ENCODE peak calls at places on chromosome 7, in six cellular contexts. W is WTC11, F is H1, O is A549, M is HepG2, D is K562. U is an unnamed sample.
A peak's percentile ranks its signal among the peaks of the same experiment; 100 is the strongest.

GRCh38 chr7:10216462-10216861 is 757.2 kb upstream of the PHF14 start:
- DNase-seq in W (no peak), F (no peak), O (no peak), M (no peak), D (no peak), U (no peak)

GRCh38 chr7:157158400-157158799 is 19.7 kb downstream of the UBE3C start:
- DNase-seq in W (no peak), F (no peak), O (no peak), M (no peak), D (no peak), U (peak; percentile 82)

GRCh38 chr7:1746491-1746975 is 76.5 kb downstream of the ELFN1 start:
- DNase-seq in W (no peak), F (no peak), O (no peak), M (no peak), D (no peak), U (no peak)

GRCh38 chr7:7642081-7642480 is 1.5 kb downstream of the UMAD1 start:
- DNase-seq in W (no peak), F (no peak), O (no peak), M (no peak), D (no peak), U (no peak)

GRCh38 chr7:101287032-101287431 is 34.6 kb downstream of the IFT22 start:
- DNase-seq in W (no peak), F (no peak), O (no peak), M (no peak), D (no peak), U (no peak)

GRCh38 chr7:30091431-30092386 is 43.1 kb upstream of the MTURN start:
- DNase-seq in W (no peak), F (no peak), O (peak; percentile 9), M (no peak), D (no peak), U (no peak)

GRCh38 chr7:139340808-139341057 is 404 bp upstream of the FMC1 start:
- DNase-seq in W (no peak), F (no peak), O (no peak), M (no peak), D (no peak), U (no peak)

GRCh38 chr7:5824297-5824610 is 42.8 kb upstream of the RNF216 start:
- DNase-seq in W (no peak), F (no peak), O (no peak), M (no peak), D (no peak), U (no peak)

GRCh38 chr7:70434376-70434775 is 697.6 kb upstream of the GALNT17 start:
- DNase-seq in W (no peak), F (no peak), O (peak; percentile 3), M (no peak), D (no peak), U (no peak)

GRCh38 chr7:71322201-71322600 is 190.3 kb downstream of the GALNT17 start:
- DNase-seq in W (no peak), F (no peak), O (no peak), M (no peak), D (no peak), U (no peak)

GRCh38 chr7:36746347-36746746 is 22.1 kb upstream of the AOAH start:
- DNase-seq in W (no peak), F (no peak), O (peak; percentile 10), M (no peak), D (no peak), U (no peak)

GRCh38 chr7:151426486-151426905 is 13.4 kb downstream of the CRYGN start:
- DNase-seq in W (no peak), F (no peak), O (peak; percentile 83), M (no peak), D (no peak), U (peak; percentile 47)

GRCh38 chr7:65731562-65732035 is 141.3 kb upstream of the VKORC1L1 start:
- DNase-seq in W (peak; percentile 74), F (no peak), O (no peak), M (no peak), D (peak; percentile 62), U (peak; percentile 59)

GRCh38 chr7:5452937-5453540 is 29.4 kb upstream of the TNRC18 start:
- DNase-seq in W (peak; percentile 61), F (no peak), O (peak; percentile 66), M (no peak), D (peak; percentile 88), U (peak; percentile 44)

GRCh38 chr7:104943502-104944343 is 70.3 kb upstream of the KMT2E start:
- DNase-seq in W (no peak), F (no peak), O (peak; percentile 54), M (peak; percentile 94), D (peak; percentile 85), U (peak; percentile 100)

GRCh38 chr7:158299607-158300006 is 288.0 kb downstream of the PTPRN2 start:
- DNase-seq in W (no peak), F (no peak), O (no peak), M (no peak), D (no peak), U (no peak)
- TF ChIP-seq JUN in W (no peak), F (no peak), O (no peak), M (no peak), D (no peak), U (no peak)

GRCh38 chr7:115676080-115676479 is 354.5 kb downstream of the TFEC start:
- DNase-seq in W (no peak), F (no peak), O (peak; percentile 56), M (no peak), D (no peak), U (peak; percentile 14)
- TF ChIP-seq JUN in W (no peak), F (no peak), O (no peak), M (no peak), D (no peak), U (no peak)

GRCh38 chr7:68678196-68678595 is 920.1 kb upstream of the AUTS2 start:
- DNase-seq in W (no peak), F (no peak), O (no peak), M (no peak), D (no peak), U (no peak)
- TF ChIP-seq JUN in W (no peak), F (no peak), O (no peak), M (no peak), D (no peak), U (no peak)

GRCh38 chr7:99730262-99730810 is 4.7 kb downstream of the CYP3A7 start:
- DNase-seq in W (no peak), F (no peak), O (no peak), M (peak; percentile 6), D (no peak), U (no peak)
- TF ChIP-seq JUN in W (no peak), F (no peak), O (no peak), M (no peak), D (no peak), U (no peak)

GRCh38 chr7:132614428-132615076 is 38.3 kb upstream of the PLXNA4 start:
- DNase-seq in W (peak; percentile 66), F (peak; percentile 34), O (no peak), M (no peak), D (no peak), U (peak; percentile 47)
- TF ChIP-seq JUN in W (no peak), F (no peak), O (no peak), M (no peak), D (no peak), U (no peak)

U was measured in endothelial cell of umbilical vein.